ENCODE peak calls at places on chromosomes 5 and 9, in nine cellular contexts. F is GM13976; J is putamen; L is fibroblast of mammary gland; U is activated CD8-positive, alpha-beta memory T cell treated with anti-CD3 and anti-CD28 coated beads, Interleukin-2, amount 10 ng/mL, durations not matched to agents 7 days and 5 days; V is H7; P is lung; Y is fibroblast of the aortic adventitia; E is retina. X is an unnamed sample.

GRCh38 chr5:132065351-132065937 is 5.0 kb downstream of the IL3 start:
- DNase-seq in F (peak; percentile 84), J (no peak), L (peak; percentile 69), U (peak; percentile 71), V (peak; percentile 94), P (peak; percentile 55), Y (peak; percentile 73), E (peak; percentile 48), X (peak; percentile 64)

GRCh38 chr5:149452665-149453617 is 73.8 kb upstream of the IL17B start:
- DNase-seq in F (no peak), J (no peak), L (peak; percentile 92), U (no peak), V (peak; percentile 77), P (no peak), Y (peak; percentile 92), E (no peak), X (no peak)

GRCh38 chr5:81095835-81096234 is 135.7 kb downstream of the RASGRF2 start:
- DNase-seq in F (no peak), J (no peak), L (no peak), U (no peak), V (no peak), P (no peak), Y (no peak), E (no peak), X (no peak)

GRCh38 chr5:177098772-177099152 is 12.0 kb downstream of the FGFR4 start:
- DNase-seq in F (no peak), J (no peak), L (no peak), U (no peak), V (no peak), P (no peak), Y (no peak), E (no peak), X (no peak)

GRCh38 chr5:126492939-126493338 is 69.7 kb downstream of the GRAMD2B start:
- DNase-seq in F (no peak), J (no peak), L (peak; percentile 44), U (no peak), V (no peak), P (no peak), Y (no peak), E (no peak), X (no peak)

GRCh38 chr5:77302247-77302646 is 91.8 kb downstream of the PDE8B start:
- DNase-seq in F (no peak), J (no peak), L (no peak), U (no peak), V (no peak), P (no peak), Y (no peak), E (no peak), X (no peak)

GRCh38 chr9:34037626-34038025 is 11.1 kb downstream of the UBAP2 start:
- DNase-seq in F (no peak), J (no peak), L (no peak), U (no peak), V (no peak), P (no peak), Y (no peak), E (no peak), X (no peak)

GRCh38 chr9:127050152-127050551 is 72.3 kb downstream of the ANGPTL2 start:
- DNase-seq in F (no peak), J (no peak), L (no peak), U (no peak), V (no peak), P (no peak), Y (no peak), E (no peak), X (no peak)

GRCh38 chr5:174735498-174736350 is 11.3 kb downstream of the MSX2 start:
- DNase-seq in F (no peak), J (no peak), L (no peak), U (no peak), V (peak; percentile 84), P (no peak), Y (no peak), E (peak; percentile 61), X (no peak)

GRCh38 chr9:107862329-107862728 is 372.8 kb upstream of the KLF4 start:
- DNase-seq in F (no peak), J (no peak), L (no peak), U (no peak), V (no peak), P (no peak), Y (no peak), E (no peak), X (no peak)

GRCh38 chr5:43401827-43402226 is 10.4 kb downstream of the CCL28 start:
- DNase-seq in F (no peak), J (no peak), L (peak; percentile 18), U (no peak), V (peak; percentile 50), P (no peak), Y (peak; percentile 14), E (no peak), X (peak; percentile 79)

GRCh38 chr9:13351768-13352386 is 72.4 kb upstream of the MPDZ start:
- DNase-seq in F (no peak), J (peak; percentile 20), L (peak; percentile 74), U (no peak), V (peak; percentile 3), P (no peak), Y (peak; percentile 90), E (no peak), X (no peak)

GRCh38 chr5:94103507-94104245 is 362.3 kb upstream of the POU5F2 start:
- DNase-seq in F (no peak), J (no peak), L (no peak), U (no peak), V (no peak), P (no peak), Y (no peak), E (no peak), X (no peak)

GRCh38 chr9:14424323-14424722 is 110.4 kb upstream of the NFIB start:
- DNase-seq in F (no peak), J (no peak), L (no peak), U (no peak), V (no peak), P (no peak), Y (no peak), E (peak; percentile 42), X (no peak)

GRCh38 chr9:99127372-99128132 is 22.6 kb downstream of the TGFBR1 start:
- DNase-seq in F (no peak), J (no peak), L (peak; percentile 61), U (no peak), V (no peak), P (no peak), Y (peak; percentile 65), E (no peak), X (no peak)

GRCh38 chr5:670396-671270 is 22.5 kb downstream of the TPPP start:
- DNase-seq in F (no peak), J (no peak), L (no peak), U (no peak), V (peak; percentile 69), P (no peak), Y (no peak), E (no peak), X (no peak)

GRCh38 chr9:109968702-109969450 is 188.9 kb downstream of the PALM2AKAP2 start:
- DNase-seq in F (no peak), J (no peak), L (peak; percentile 38), U (no peak), V (peak; percentile 28), P (no peak), Y (peak; percentile 41), E (peak; percentile 15), X (no peak)

GRCh38 chr5:147918101-147918500 is 11.8 kb upstream of the C5orf46 start:
- DNase-seq in F (no peak), J (no peak), L (peak; percentile 25), U (no peak), V (no peak), P (no peak), Y (peak; percentile 34), E (no peak), X (no peak)

GRCh38 chr5:146640285-146640896 is 124.4 kb upstream of the GPR151 start:
- DNase-seq in F (no peak), J (peak; percentile 37), L (no peak), U (no peak), V (no peak), P (no peak), Y (no peak), E (no peak), X (no peak)

GRCh38 chr9:135514342-135515082 is 6.7 kb upstream of the LCN1 start:
- DNase-seq in F (no peak), J (no peak), L (no peak), U (no peak), V (no peak), P (no peak), Y (no peak), E (no peak), X (no peak)

GRCh38 chr9:105447814-105448812 is at the start of gene FSD1L:
- DNase-seq in F (peak; percentile 94), J (peak; percentile 94), L (peak; percentile 89), U (peak; percentile 91), V (peak; percentile 96), P (peak; percentile 93), Y (peak; percentile 91), E (peak; percentile 98), X (peak; percentile 84)

GRCh38 chr5:96742519-96742918 is 65.2 kb downstream of the ERAP1 start:
- DNase-seq in F (no peak), J (no peak), L (no peak), U (no peak), V (no peak), P (no peak), Y (no peak), E (no peak), X (no peak)

GRCh38 chr5:74919487-74919886 is 53.3 kb upstream of the FAM169A start:
- DNase-seq in F (peak; percentile 61), J (peak; percentile 73), L (peak; percentile 74), U (no peak), V (peak; percentile 76), P (no peak), Y (peak; percentile 78), E (peak; percentile 54), X (no peak)

GRCh38 chr5:150491876-150492275 is 16.1 kb upstream of the NDST1 start:
- DNase-seq in F (no peak), J (no peak), L (no peak), U (no peak), V (no peak), P (no peak), Y (no peak), E (no peak), X (no peak)

GRCh38 chr5:181223041-181223728 is at the start of gene TRIM41:
- DNase-seq in F (peak; percentile 91), J (peak; percentile 99), L (peak; percentile 99), U (peak; percentile 99), V (peak; percentile 94), P (peak; percentile 98), Y (peak; percentile 98), E (peak; percentile 100), X (peak; percentile 88)

GRCh38 chr5:83015676-83016075 is 61.5 kb downstream of the TMEM167A start:
- DNase-seq in F (no peak), J (no peak), L (no peak), U (no peak), V (peak; percentile 39), P (no peak), Y (no peak), E (no peak), X (no peak)

GRCh38 chr5:40430112-40430725 is 249.5 kb upstream of the PTGER4 start:
- DNase-seq in F (no peak), J (no peak), L (no peak), U (no peak), V (no peak), P (no peak), Y (no peak), E (peak; percentile 50), X (no peak)

GRCh38 chr9:98993570-98993945 is 49.9 kb downstream of the COL15A1 start:
- DNase-seq in F (peak; percentile 69), J (no peak), L (no peak), U (no peak), V (no peak), P (peak; percentile 56), Y (no peak), E (no peak), X (no peak)

GRCh38 chr9:92726971-92727715 is 37.5 kb downstream of the BICD2 start:
- DNase-seq in F (no peak), J (no peak), L (peak; percentile 38), U (peak; percentile 34), V (peak; percentile 29), P (no peak), Y (no peak), E (no peak), X (peak; percentile 34)

GRCh38 chr5:90558344-90559192 is at the start of gene ADGRV1:
- DNase-seq in F (peak; percentile 43), J (peak; percentile 78), L (peak; percentile 45), U (no peak), V (peak; percentile 95), P (peak; percentile 89), Y (peak; percentile 30), E (peak; percentile 96), X (peak; percentile 70)

GRCh38 chr5:55004728-55005127 is 19.3 kb upstream of the GZMK start:
- DNase-seq in F (no peak), J (no peak), L (peak; percentile 61), U (no peak), V (no peak), P (no peak), Y (peak; percentile 77), E (no peak), X (no peak)

X was measured in HuH-7.5.